ENCODE peak calls at places on chromosomes 16 and 17, in five cellular contexts. One of them, this sample, is unnamed.

GRCh38 chr17:74430706-74431567 is 951 bp upstream of the GPRC5C start:
- DNase-seq in IMR-90: peak; percentile 4
- DNase-seq in SK-N-SH: peak; percentile 72
- DNase-seq in A549: peak; percentile 97
- DNase-seq in K562: peak; percentile 68
- DNase-seq in this sample: peak; percentile 26

GRCh38 chr17:62085511-62086408 is 20.7 kb upstream of the MED13 start:
- DNase-seq in IMR-90: peak; percentile 62
- DNase-seq in SK-N-SH: no peak
- DNase-seq in A549: no peak
- DNase-seq in K562: peak; percentile 60
- DNase-seq in this sample: no peak

GRCh38 chr17:7712111-7712771 is 5.3 kb upstream of the DNAH2 start:
- DNase-seq in IMR-90: no peak
- DNase-seq in SK-N-SH: peak; percentile 70
- DNase-seq in A549: no peak
- DNase-seq in K562: no peak
- DNase-seq in this sample: no peak

GRCh38 chr16:90044111-90044551 is 24.9 kb upstream of the DBNDD1 start:
- DNase-seq in IMR-90: no peak
- DNase-seq in SK-N-SH: no peak
- DNase-seq in A549: peak; percentile 76
- DNase-seq in K562: peak; percentile 41
- DNase-seq in this sample: no peak

GRCh38 chr17:45428050-45428953 is 4.4 kb downstream of the ARHGAP27 start:
- DNase-seq in IMR-90: peak; percentile 42
- DNase-seq in SK-N-SH: peak; percentile 94
- DNase-seq in A549: peak; percentile 94
- DNase-seq in K562: peak; percentile 68
- DNase-seq in this sample: no peak

GRCh38 chr17:57672205-57672632 is 72.9 kb downstream of the CCDC182 start:
- DNase-seq in IMR-90: peak; percentile 51
- DNase-seq in SK-N-SH: peak; percentile 58
- DNase-seq in A549: no peak
- DNase-seq in K562: no peak
- DNase-seq in this sample: no peak

GRCh38 chr16:46783800-46784199 is 35.7 kb upstream of the MYLK3 start:
- DNase-seq in IMR-90: no peak
- DNase-seq in SK-N-SH: no peak
- DNase-seq in A549: no peak
- DNase-seq in K562: no peak
- DNase-seq in this sample: no peak

GRCh38 chr17:16931318-16932060 is 40.4 kb downstream of the TNFRSF13B start:
- DNase-seq in IMR-90: no peak
- DNase-seq in SK-N-SH: peak; percentile 15
- DNase-seq in A549: no peak
- DNase-seq in K562: no peak
- DNase-seq in this sample: no peak

GRCh38 chr16:88116121-88116900 is 165.1 kb downstream of the BANP start:
- DNase-seq in IMR-90: peak; percentile 77
- DNase-seq in SK-N-SH: no peak
- DNase-seq in A549: no peak
- DNase-seq in K562: no peak
- DNase-seq in this sample: no peak

GRCh38 chr17:10251212-10251948 is 53.0 kb upstream of the GAS7 start:
- DNase-seq in IMR-90: no peak
- DNase-seq in SK-N-SH: no peak
- DNase-seq in A549: no peak
- DNase-seq in K562: peak; percentile 1
- DNase-seq in this sample: peak; percentile 76

GRCh38 chr16:19837331-19837943 is 47.2 kb downstream of the GPRC5B start:
- DNase-seq in IMR-90: no peak
- DNase-seq in SK-N-SH: no peak
- DNase-seq in A549: no peak
- DNase-seq in K562: no peak
- DNase-seq in this sample: no peak

GRCh38 chr16:66653581-66654350 is 42.8 kb downstream of the CMTM4 start:
- DNase-seq in IMR-90: no peak
- DNase-seq in SK-N-SH: no peak
- DNase-seq in A549: no peak
- DNase-seq in K562: no peak
- DNase-seq in this sample: no peak

GRCh38 chr17:19744922-19745757 is 3.0 kb downstream of the ALDH3A1 start:
- DNase-seq in IMR-90: peak; percentile 55
- DNase-seq in SK-N-SH: peak; percentile 95
- DNase-seq in A549: peak; percentile 75
- DNase-seq in K562: peak; percentile 47
- DNase-seq in this sample: no peak

GRCh38 chr16:64356267-64356666 is 765.6 kb downstream of the CDH11 start:
- DNase-seq in IMR-90: peak; percentile 87
- DNase-seq in SK-N-SH: no peak
- DNase-seq in A549: no peak
- DNase-seq in K562: no peak
- DNase-seq in this sample: no peak

GRCh38 chr17:29018788-29019474 is 13.1 kb upstream of the SEZ6 start:
- DNase-seq in IMR-90: no peak
- DNase-seq in SK-N-SH: no peak
- DNase-seq in A549: no peak
- DNase-seq in K562: no peak
- DNase-seq in this sample: no peak
- TF ChIP-seq RCOR1 in IMR-90: no peak
- TF ChIP-seq RCOR1 in SK-N-SH: no peak
- TF ChIP-seq RCOR1 in A549: no peak
- TF ChIP-seq RCOR1 in K562: no peak
- TF ChIP-seq RCOR1 in this sample: no peak

DNA sequence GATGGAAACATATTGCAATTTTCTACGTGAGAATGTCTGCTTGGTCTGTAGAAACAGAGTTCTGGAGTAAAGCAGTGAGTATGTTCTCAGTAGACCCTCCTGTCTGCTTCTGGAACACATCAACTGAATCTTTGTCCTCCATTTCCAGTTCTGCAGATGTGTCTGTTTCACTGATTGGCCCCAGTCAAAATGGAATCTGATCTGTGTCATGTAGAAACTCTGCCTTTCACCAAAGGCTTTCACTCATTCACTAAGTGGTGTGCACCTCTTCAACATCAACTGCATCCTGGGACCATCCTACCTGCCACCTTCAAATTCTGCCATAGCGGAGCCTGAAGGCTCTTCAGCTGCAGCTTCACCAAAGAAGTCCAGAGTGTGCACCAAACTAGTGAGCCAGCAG is 2.8 kb upstream of the ZNF267 start:
- DNase-seq in IMR-90: no peak
- DNase-seq in SK-N-SH: no peak
- DNase-seq in A549: no peak
- DNase-seq in K562: no peak
- DNase-seq in this sample: no peak
- TF ChIP-seq RCOR1 in IMR-90: no peak
- TF ChIP-seq RCOR1 in SK-N-SH: no peak
- TF ChIP-seq RCOR1 in A549: no peak
- TF ChIP-seq RCOR1 in K562: no peak
- TF ChIP-seq RCOR1 in this sample: no peak

GRCh38 chr16:85490971-85491771 is 122.0 kb upstream of the GSE1 start:
- DNase-seq in IMR-90: no peak
- DNase-seq in SK-N-SH: no peak
- DNase-seq in A549: peak; percentile 63
- DNase-seq in K562: peak; percentile 81
- DNase-seq in this sample: no peak
- TF ChIP-seq RCOR1 in IMR-90: no peak
- TF ChIP-seq RCOR1 in SK-N-SH: no peak
- TF ChIP-seq RCOR1 in A549: no peak
- TF ChIP-seq RCOR1 in K562: peak; percentile 56
- TF ChIP-seq RCOR1 in this sample: no peak

GRCh38 chr17:4232168-4232813 is 31.5 kb downstream of the ANKFY1 start:
- DNase-seq in IMR-90: peak; percentile 74
- DNase-seq in SK-N-SH: no peak
- DNase-seq in A549: no peak
- DNase-seq in K562: no peak
- DNase-seq in this sample: no peak

GRCh38 chr17:4233668-4234258 is 30.0 kb downstream of the ANKFY1 start:
- DNase-seq in IMR-90: no peak
- DNase-seq in SK-N-SH: no peak
- DNase-seq in A549: no peak
- DNase-seq in K562: no peak
- DNase-seq in this sample: no peak

GRCh38 chr17:4234406-4234805 is 29.4 kb downstream of the ANKFY1 start:
- DNase-seq in IMR-90: peak; percentile 31
- DNase-seq in SK-N-SH: no peak
- DNase-seq in A549: no peak
- DNase-seq in K562: no peak
- DNase-seq in this sample: no peak

GRCh38 chr17:4235372-4236279 is 28.2 kb downstream of the ANKFY1 start:
- DNase-seq in IMR-90: peak; percentile 43
- DNase-seq in SK-N-SH: no peak
- DNase-seq in A549: no peak
- DNase-seq in K562: no peak
- DNase-seq in this sample: no peak

DNA sequence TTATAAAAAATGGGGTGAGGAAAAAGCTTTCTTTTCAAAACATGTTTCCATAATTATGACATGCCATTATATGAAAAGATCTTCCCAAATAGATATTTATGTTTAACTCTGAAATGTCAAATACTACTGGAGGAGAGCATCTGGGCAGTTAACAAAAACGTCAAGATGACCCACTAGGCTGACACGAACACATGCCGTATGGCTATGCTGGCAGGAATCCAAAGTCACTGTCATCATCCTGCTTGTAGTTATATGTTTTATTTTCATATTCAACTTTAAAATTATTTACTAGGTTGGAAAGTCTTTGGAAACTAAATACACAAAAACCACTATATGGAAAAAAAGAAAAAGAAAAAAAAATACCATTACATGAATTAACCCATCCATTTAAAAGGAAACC is 27.3 kb downstream of the ANKFY1 start:
- DNase-seq in IMR-90: peak; percentile 52
- DNase-seq in SK-N-SH: peak; percentile 24
- DNase-seq in A549: no peak
- DNase-seq in K562: no peak
- DNase-seq in this sample: no peak
- TF ChIP-seq RCOR1 in IMR-90: no peak
- TF ChIP-seq RCOR1 in SK-N-SH: no peak
- TF ChIP-seq RCOR1 in A549: no peak
- TF ChIP-seq RCOR1 in K562: no peak
- TF ChIP-seq RCOR1 in this sample: no peak

This sample was measured in GM12878.